ENCODE peak calls at places on chromosomes 13 and 19, in eight cellular contexts. C is IMR-90, O is gastrocnemius medialis, Q is upper lobe of left lung, B is adrenal gland, I is ovary, S is heart left ventricle, M is thyroid gland. U is an unnamed sample. For H3K4me1, the result is how much of the 10 kb centered on the place peaks cover.

GRCh38 chr19:30719189-30719990 is 347.2 kb downstream of the ZNF536 start:
- DNase-seq in C (no peak), O (peak), Q (peak), B (peak), I (peak), S (peak), M (peak), U (peak)

GRCh38 chr19:49829721-49830120 is 11.6 kb downstream of the MED25 start:
- DNase-seq in C (no peak), O (no peak), Q (no peak), B (no peak), I (no peak), S (no peak), M (no peak), U (no peak)

GRCh38 chr19:50050406-50051223 is 24.8 kb downstream of the ZNF473 start:
- DNase-seq in C (peak), O (peak), Q (peak), B (peak), I (peak), S (peak), M (peak), U (peak)

GRCh38 chr19:16232568-16232967 is 34.9 kb downstream of the AP1M1 start:
- DNase-seq in C (no peak), O (no peak), Q (peak), B (no peak), I (no peak), S (no peak), M (no peak), U (no peak)

GRCh38 chr13:35283856-35284255 is 192.6 kb downstream of the MAB21L1 start:
- DNase-seq in C (no peak), O (no peak), Q (no peak), B (no peak), I (no peak), S (no peak), M (no peak), U (no peak)

GRCh38 chr19:14632286-14632685 is 42.4 kb downstream of the ADGRE3 start:
- DNase-seq in C (peak), O (no peak), Q (no peak), B (no peak), I (no peak), S (no peak), M (no peak), U (no peak)

GRCh38 chr19:19115954-19116353 is 22.3 kb downstream of the TMEM161A start:
- DNase-seq in C (no peak), O (peak), Q (no peak), B (no peak), I (no peak), S (no peak), M (no peak), U (no peak)

GRCh38 chr13:94641432-94641941 is 39.8 kb downstream of the GPR180 start:
- DNase-seq in C (peak), O (no peak), Q (no peak), B (no peak), I (no peak), S (no peak), M (no peak), U (no peak)

GRCh38 chr13:97257800-97258799 is 36.0 kb downstream of the MBNL2 start:
- DNase-seq in C (peak), O (peak), Q (no peak), B (peak), I (peak), S (peak), M (no peak), U (peak)

GRCh38 chr13:52356327-52356726 is 49.6 kb downstream of the THSD1 start:
- DNase-seq in C (peak), O (no peak), Q (no peak), B (no peak), I (no peak), S (no peak), M (no peak), U (no peak)

GRCh38 chr13:46495647-46496046 is 57.3 kb upstream of the LRCH1 start:
- DNase-seq in C (no peak), O (no peak), Q (no peak), B (no peak), I (no peak), S (no peak), M (no peak), U (no peak)

GRCh38 chr19:57056972-57057371 is 62.8 kb upstream of the USP29 start:
- DNase-seq in C (peak), O (no peak), Q (no peak), B (peak), I (peak), S (peak), M (no peak), U (peak)

GRCh38 chr13:41246969-41247750 is 16.2 kb downstream of the MTRF1 start:
- DNase-seq in C (no peak), O (peak), Q (no peak), B (no peak), I (no peak), S (no peak), M (no peak), U (no peak)

GRCh38 chr13:48843630-48844380 is 131.9 kb upstream of the FNDC3A start:
- DNase-seq in C (no peak), O (no peak), Q (no peak), B (no peak), I (no peak), S (no peak), M (no peak), U (no peak)

GRCh38 chr19:44818470-44818856 is 9.6 kb downstream of the BCAM start:
- DNase-seq in C (no peak), O (no peak), Q (no peak), B (no peak), I (no peak), S (no peak), M (no peak), U (no peak)

GRCh38 chr13:32881074-32881791 is 135.0 kb upstream of the KL start:
- DNase-seq in C (peak), O (no peak), Q (no peak), B (no peak), I (no peak), S (no peak), M (no peak), U (no peak)

GRCh38 chr13:34340534-34340933 is 522.6 kb downstream of the RFC3 start:
- DNase-seq in C (no peak), O (no peak), Q (no peak), B (peak), I (no peak), S (no peak), M (no peak), U (no peak)

GRCh38 chr19:28966737-28967401 is 246.1 kb downstream of the UQCRFS1 start:
- DNase-seq in C (no peak), O (no peak), Q (no peak), B (no peak), I (no peak), S (no peak), M (no peak), U (no peak)

GRCh38 chr13:51976890-51977289 is 34.4 kb downstream of the ATP7B start:
- DNase-seq in C (no peak), O (no peak), Q (no peak), B (no peak), I (no peak), S (no peak), M (no peak), U (no peak)

GRCh38 chr19:38975861-38976271 is 324 bp upstream of the FBXO17 start:
- DNase-seq in C (peak), O (no peak), Q (no peak), B (no peak), I (peak), S (no peak), M (no peak), U (no peak)

GRCh38 chr13:23583491-23583890 is 13.3 kb downstream of the TNFRSF19 start:
- DNase-seq in C (no peak), O (no peak), Q (no peak), B (no peak), I (no peak), S (no peak), M (no peak), U (no peak)

GRCh38 chr13:60329221-60329983 is 67.6 kb upstream of the TDRD3 start:
- DNase-seq in C (peak), O (no peak), Q (no peak), B (peak), I (no peak), S (no peak), M (no peak), U (no peak)

GRCh38 chr13:111049791-111050538 is 65.1 kb upstream of the ARHGEF7 start:
- DNase-seq in C (no peak), O (no peak), Q (no peak), B (peak), I (peak), S (peak), M (peak), U (no peak)

GRCh38 chr19:19269952-19270694 is 3.0 kb downstream of the TM6SF2 start:
- DNase-seq in C (no peak), O (no peak), Q (no peak), B (no peak), I (no peak), S (no peak), M (no peak), U (no peak)

GRCh38 chr13:30147380-30147779 is 160.0 kb downstream of the KATNAL1 start:
- DNase-seq in C (no peak), O (no peak), Q (no peak), B (no peak), I (no peak), S (no peak), M (no peak), U (no peak)
- H3K4me1 ChIP-seq in C (under half), O (under half), Q (under half), B (under half), I (under half), S (under half), M (under half), U (under half)

GRCh38 chr19:55433292-55433691 is 9.8 kb downstream of the SHISA7 start:
- DNase-seq in C (no peak), O (no peak), Q (peak), B (no peak), I (no peak), S (no peak), M (no peak), U (no peak)

GRCh38 chr19:55432355-55432959 is 10.6 kb downstream of the SHISA7 start:
- DNase-seq in C (no peak), O (no peak), Q (no peak), B (no peak), I (no peak), S (no peak), M (no peak), U (no peak)

GRCh38 chr19:55435020-55435419 is 8.1 kb downstream of the SHISA7 start:
- DNase-seq in C (no peak), O (no peak), Q (no peak), B (no peak), I (no peak), S (no peak), M (no peak), U (no peak)

GRCh38 chr19:55434356-55434755 is 8.7 kb downstream of the SHISA7 start:
- DNase-seq in C (no peak), O (no peak), Q (no peak), B (no peak), I (no peak), S (no peak), M (no peak), U (no peak)

GRCh38 chr19:55431183-55431582 is 11.9 kb downstream of the SHISA7 start:
- DNase-seq in C (no peak), O (no peak), Q (no peak), B (no peak), I (no peak), S (no peak), M (no peak), U (no peak)
- H3K4me3 ChIP-seq in C (no peak), O (no peak), Q (no peak), B (no peak), I (no peak), S (no peak), M (no peak), U (no peak)

DNA sequence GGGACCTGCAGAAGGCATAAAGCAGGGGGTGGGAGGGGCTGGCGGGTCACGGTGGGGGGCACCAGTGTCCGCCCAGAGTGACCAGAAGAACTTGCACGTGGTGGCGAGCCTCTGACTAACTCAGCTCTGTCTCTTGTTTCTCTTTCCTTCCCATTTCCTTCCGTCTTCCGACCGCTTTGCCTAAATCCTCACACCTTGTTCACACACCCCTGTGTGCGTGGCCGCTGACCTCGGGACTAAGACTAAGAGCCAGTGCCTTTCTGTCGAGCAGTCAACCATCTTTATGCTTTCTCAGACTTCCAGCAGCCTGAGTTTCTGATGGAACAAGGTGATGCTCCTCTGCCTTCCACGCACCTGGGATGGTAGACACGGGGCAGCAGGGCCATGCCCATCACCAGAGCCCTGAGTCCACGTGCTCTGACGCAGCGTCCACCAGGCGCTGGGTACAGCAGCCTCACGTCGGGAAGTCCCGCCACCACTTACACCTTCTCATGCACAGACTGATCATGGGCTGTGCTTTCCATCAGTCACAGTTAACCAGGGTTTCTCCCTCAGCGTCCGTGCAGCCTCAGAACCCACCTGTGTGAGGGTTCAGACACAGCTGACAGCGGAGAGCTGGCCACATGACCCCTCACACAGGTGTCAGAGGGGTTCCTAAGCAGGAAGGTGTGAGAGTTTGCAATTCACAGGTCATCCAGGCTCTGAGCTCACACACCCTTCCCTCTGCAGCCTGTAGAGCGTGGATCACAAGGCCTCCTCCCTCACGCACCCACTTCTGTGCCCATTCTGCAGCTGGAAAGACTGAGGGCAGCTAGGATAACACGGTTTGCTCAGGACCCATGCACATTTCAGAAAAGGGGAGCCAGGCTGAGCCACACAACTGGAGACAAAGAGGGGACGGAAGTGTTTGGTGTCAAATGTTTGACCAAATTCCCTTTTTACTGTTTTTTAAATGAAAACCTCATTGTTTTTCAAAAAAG is 90.7 kb upstream of the MCF2L start:
- DNase-seq in C (no peak), O (no peak), Q (no peak), B (no peak), I (no peak), S (no peak), M (no peak), U (peak)
- TF ChIP-seq POLR2A in C (no peak), O (no peak), Q (no peak), B (no peak), I (no peak), S (no peak), M (no peak), U (no peak)

GRCh38 chr19:13012690-13013608 is 17.7 kb downstream of the NFIX start:
- DNase-seq in C (peak), O (peak), Q (peak), B (peak), I (peak), S (no peak), M (no peak), U (peak)

GRCh38 chr19:13014921-13015280 is 19.6 kb downstream of the NFIX start:
- DNase-seq in C (no peak), O (no peak), Q (no peak), B (no peak), I (no peak), S (no peak), M (no peak), U (no peak)

GRCh38 chr19:13013649-13014048 is 18.4 kb downstream of the NFIX start:
- DNase-seq in C (no peak), O (no peak), Q (no peak), B (no peak), I (no peak), S (no peak), M (no peak), U (no peak)

GRCh38 chr19:13015361-13016231 is 20.3 kb downstream of the NFIX start:
- DNase-seq in C (peak), O (no peak), Q (no peak), B (no peak), I (no peak), S (no peak), M (peak), U (no peak)

DNA sequence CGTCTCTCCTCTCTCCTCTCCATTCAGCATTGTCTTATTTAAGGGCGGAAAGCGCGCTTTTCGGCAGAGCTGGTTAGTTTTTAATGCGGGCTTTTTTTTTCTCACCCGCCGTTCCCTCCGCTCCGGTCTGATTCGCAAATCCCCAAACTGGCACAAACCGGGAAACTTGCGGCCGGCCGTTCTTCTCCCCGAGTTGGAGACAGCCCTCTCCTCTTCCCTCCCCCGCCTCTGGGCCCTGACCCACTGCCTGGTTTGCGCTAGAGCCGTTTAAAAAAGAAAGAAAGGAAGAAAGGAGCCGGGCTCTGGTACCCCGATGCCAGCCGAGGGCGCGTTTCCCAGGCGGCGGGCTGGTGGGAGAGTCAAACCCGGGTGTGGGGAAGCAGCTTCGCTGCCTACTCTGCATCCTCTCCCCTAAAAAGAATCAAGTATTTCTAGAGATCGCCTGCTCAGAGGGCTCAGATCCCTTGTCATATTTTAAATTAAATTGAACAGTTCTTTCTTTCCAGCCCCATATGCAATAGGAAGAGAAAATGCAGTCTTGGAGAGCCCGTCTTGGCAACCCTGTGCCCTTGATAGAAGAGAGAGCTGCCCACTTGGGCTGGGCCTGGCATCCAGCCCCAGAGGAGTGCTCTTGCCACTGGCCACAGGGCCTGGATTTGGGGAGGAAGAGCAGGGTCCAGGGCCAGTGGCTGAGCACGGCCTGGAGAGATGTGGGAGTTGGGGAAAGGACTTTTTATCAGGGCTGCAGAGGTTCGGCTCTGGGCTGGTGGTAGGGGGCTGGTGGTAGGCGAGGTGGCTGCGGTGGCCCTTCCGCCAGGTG is 19.0 kb downstream of the NFIX start:
- DNase-seq in C (no peak), O (peak), Q (peak), B (no peak), I (no peak), S (no peak), M (peak), U (no peak)
- H3K4me1 ChIP-seq in C (under half), O (half or more), Q (half or more), B (under half), I (half or more), S (under half), M (half or more), U (half or more)

DNA sequence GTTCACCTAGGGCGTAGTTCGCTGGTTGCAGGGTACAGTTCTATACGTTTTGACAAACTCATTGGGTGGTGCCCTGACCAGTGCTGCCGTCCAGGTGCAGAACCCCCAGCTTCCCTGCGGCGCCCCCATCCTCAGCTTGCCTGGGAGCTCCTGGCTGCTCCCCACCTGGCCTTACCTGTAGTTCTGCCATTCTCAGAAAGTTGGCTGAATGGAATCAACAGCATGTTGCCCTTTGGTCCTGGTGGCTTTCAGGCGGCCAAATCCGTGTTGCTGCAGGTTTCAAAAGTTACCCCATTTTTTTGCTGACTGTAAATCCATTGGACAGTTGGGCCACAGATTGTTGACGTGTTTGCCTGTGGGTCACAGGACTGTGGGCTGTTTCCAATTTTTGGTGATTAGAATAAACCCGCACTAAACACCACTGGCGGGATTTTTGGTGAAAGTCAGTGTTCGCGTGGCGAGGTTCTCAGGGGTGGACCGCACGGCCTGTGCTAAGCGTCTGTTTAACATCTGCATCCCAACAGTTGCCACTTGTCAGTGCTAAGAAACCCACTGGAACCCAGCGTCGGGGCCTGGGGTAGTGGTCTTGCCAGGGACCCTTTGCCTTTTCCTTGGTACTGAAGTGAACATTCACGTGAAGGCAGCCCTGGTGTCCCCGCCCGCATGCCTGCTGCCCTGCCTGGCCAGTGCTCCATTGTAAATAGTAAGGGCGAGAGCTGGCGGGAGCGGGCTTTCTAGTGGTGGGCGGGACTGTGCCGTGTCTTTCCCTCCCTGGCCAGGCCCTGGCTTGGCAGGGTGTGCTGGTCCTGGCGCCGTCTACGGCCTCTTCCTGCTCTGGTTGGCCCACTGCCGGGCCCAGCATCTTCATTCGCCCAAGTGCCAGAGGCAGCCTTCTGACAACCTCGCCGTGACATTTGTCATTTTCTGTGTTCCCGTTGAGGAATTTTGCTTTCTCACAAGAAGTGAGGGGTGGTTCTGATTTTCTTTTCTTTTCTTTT is 3.3 kb downstream of the DOT1L start:
- DNase-seq in C (peak), O (peak), Q (peak), B (peak), I (peak), S (peak), M (peak), U (peak)
- H3K4me3 ChIP-seq in C (no peak), O (no peak), Q (no peak), B (no peak), I (no peak), S (no peak), M (no peak), U (no peak)

DNA sequence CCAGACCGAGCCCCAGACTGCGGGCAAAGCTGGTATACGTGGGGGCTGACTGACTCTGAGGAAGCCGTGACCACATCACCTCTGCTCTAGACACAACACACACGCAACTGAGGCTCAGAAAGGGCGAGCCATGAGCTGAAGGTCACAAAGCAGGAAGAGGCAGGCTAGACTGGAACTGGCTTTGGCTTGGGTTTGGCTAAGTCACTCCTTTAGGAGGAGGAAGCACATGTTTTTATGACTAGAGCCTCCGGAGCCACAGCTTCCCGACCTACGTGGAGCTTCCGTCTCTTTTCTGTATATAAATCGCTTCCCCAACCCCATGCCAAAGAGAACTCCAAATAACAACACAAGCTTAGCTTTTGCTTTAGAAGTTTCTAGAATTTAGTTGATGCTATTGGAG is 48.0 kb downstream of the RFX2 start:
- DNase-seq in C (no peak), O (no peak), Q (no peak), B (peak), I (peak), S (peak), M (peak), U (no peak)
- TF ChIP-seq POLR2A in C (no peak), O (no peak), Q (peak), B (peak), I (no peak), S (no peak), M (no peak), U (no peak)